ENCODE peak calls at places on chromosome 17, in ten cellular contexts. D, X, T, Q, O, U, V, B, G and L are unnamed samples.

GRCh38 chr17:7835818-7836595 is 2.0 kb downstream of the KDM6B start:
- DNase-seq in D (no peak), X (peak; percentile 74), T (no peak), Q (no peak), O (no peak), U (no peak), V (no peak), B (no peak), G (peak; percentile 87), L (no peak)

GRCh38 chr17:43338886-43339516 is 59.8 kb upstream of the ARL4D start:
- DNase-seq in D (no peak), X (peak; percentile 83), T (peak; percentile 56), Q (peak; percentile 41), O (no peak), U (no peak), V (no peak), B (peak; percentile 40), G (no peak), L (no peak)

GRCh38 chr17:48074322-48075054 is 26.3 kb downstream of the NFE2L1 start:
- DNase-seq in D (no peak), X (peak; percentile 83), T (peak; percentile 69), Q (peak; percentile 50), O (no peak), U (peak; percentile 64), V (peak; percentile 53), B (peak; percentile 60), G (no peak), L (peak; percentile 75)

GRCh38 chr17:46266656-46267544 is 28.0 kb upstream of the LRRC37A start:
- DNase-seq in D (peak; percentile 55), X (peak; percentile 90), T (peak; percentile 82), Q (peak; percentile 72), O (no peak), U (peak; percentile 95), V (peak; percentile 90), B (peak; percentile 79), G (peak; percentile 85), L (peak; percentile 86)

GRCh38 chr17:10527419-10527818 is 9.1 kb upstream of the MYH1 start:
- DNase-seq in D (no peak), X (no peak), T (no peak), Q (no peak), O (no peak), U (no peak), V (no peak), B (no peak), G (no peak), L (no peak)

GRCh38 chr17:38454528-38454927 is 26.3 kb downstream of the ARHGAP23 start:
- DNase-seq in D (no peak), X (peak; percentile 63), T (no peak), Q (no peak), O (no peak), U (no peak), V (peak; percentile 92), B (no peak), G (peak; percentile 94), L (no peak)

GRCh38 chr17:49217651-49218413 is 7.3 kb downstream of the ABI3 start:
- DNase-seq in D (no peak), X (peak; percentile 49), T (peak; percentile 59), Q (no peak), O (peak; percentile 81), U (peak; percentile 84), V (no peak), B (peak; percentile 67), G (no peak), L (no peak)

GRCh38 chr17:41057547-41057946 is 2.4 kb downstream of the KRTAP2-3 start:
- DNase-seq in D (no peak), X (no peak), T (no peak), Q (no peak), O (no peak), U (no peak), V (no peak), B (no peak), G (no peak), L (no peak)

DNA sequence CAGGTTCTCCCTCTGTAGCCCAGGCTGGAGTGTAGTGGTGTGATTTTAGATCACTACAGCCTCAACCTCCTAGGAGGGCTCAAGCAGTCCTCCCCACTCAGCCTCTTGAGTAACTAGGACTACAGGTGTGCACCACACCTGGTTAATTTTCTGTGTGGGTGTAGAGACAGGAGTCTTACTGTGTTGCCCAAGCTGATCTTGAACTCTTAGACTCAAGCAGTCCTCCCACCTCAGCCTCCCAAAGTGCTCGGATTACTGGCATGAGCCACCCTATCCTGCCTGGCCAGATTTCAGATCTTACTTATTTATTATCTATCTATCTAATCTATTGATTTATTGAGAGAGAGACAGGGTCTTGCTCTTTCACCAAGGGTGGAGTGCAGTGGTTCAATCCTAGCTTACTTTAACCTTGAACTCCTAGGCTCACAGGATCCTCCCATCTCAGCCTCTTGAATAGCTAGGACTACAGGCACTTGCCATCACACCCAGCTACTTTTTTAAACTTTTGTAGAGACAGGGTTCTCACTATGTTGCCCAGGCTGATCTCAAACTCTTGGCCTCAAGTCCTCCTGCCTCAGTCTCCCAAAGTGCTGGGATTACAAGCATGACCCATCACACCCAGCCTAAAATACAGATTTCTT is 61.8 kb downstream of the TUBD1 start:
- DNase-seq in D (no peak), X (no peak), T (no peak), Q (no peak), O (no peak), U (no peak), V (no peak), B (no peak), G (no peak), L (no peak)
- TF ChIP-seq CTCF in D (no peak), X (no peak), T (no peak), Q (no peak), O (no peak), U (no peak), V (no peak), B (no peak), G (no peak), L (no peak)

GRCh38 chr17:78027121-78027520 is 68.6 kb downstream of the TNRC6C start:
- DNase-seq in D (no peak), X (no peak), T (no peak), Q (no peak), O (no peak), U (no peak), V (no peak), B (no peak), G (no peak), L (no peak)

GRCh38 chr17:78029697-78030096 is 71.2 kb downstream of the TNRC6C start:
- DNase-seq in D (no peak), X (no peak), T (no peak), Q (no peak), O (no peak), U (no peak), V (no peak), B (no peak), G (no peak), L (no peak)

GRCh38 chr17:78034429-78035091 is 76.1 kb downstream of the TNRC6C start:
- DNase-seq in D (no peak), X (no peak), T (no peak), Q (no peak), O (no peak), U (no peak), V (no peak), B (no peak), G (no peak), L (no peak)

GRCh38 chr17:78031435-78031834 is 72.9 kb downstream of the TNRC6C start:
- DNase-seq in D (no peak), X (no peak), T (no peak), Q (no peak), O (no peak), U (no peak), V (no peak), B (no peak), G (no peak), L (no peak)

GRCh38 chr17:78032166-78032565 is 73.7 kb downstream of the TNRC6C start:
- DNase-seq in D (no peak), X (no peak), T (no peak), Q (no peak), O (no peak), U (no peak), V (no peak), B (no peak), G (no peak), L (no peak)
- TF ChIP-seq CTCF in D (no peak), X (no peak), T (no peak), Q (no peak), O (no peak), U (no peak), V (no peak), B (no peak), G (no peak), L (no peak)

GRCh38 chr17:78895322-78895721 is 7.7 kb downstream of the CEP295NL start:
- DNase-seq in D (no peak), X (no peak), T (no peak), Q (no peak), O (no peak), U (no peak), V (no peak), B (no peak), G (no peak), L (no peak)
- TF ChIP-seq CTCF in D (no peak), X (no peak), T (no peak), Q (no peak), O (no peak), U (no peak), V (no peak), B (no peak), G (no peak), L (no peak)

GRCh38 chr17:51710289-51710979 is 448.1 kb downstream of the CA10 start:
- DNase-seq in D (no peak), X (no peak), T (no peak), Q (no peak), O (no peak), U (no peak), V (no peak), B (no peak), G (no peak), L (no peak)

GRCh38 chr17:51707216-51707615 is 446.9 kb downstream of the UTP18 start:
- DNase-seq in D (no peak), X (no peak), T (no peak), Q (no peak), O (no peak), U (no peak), V (peak; percentile 59), B (no peak), G (no peak), L (no peak)

GRCh38 chr17:51706098-51706497 is 445.8 kb downstream of the UTP18 start:
- DNase-seq in D (no peak), X (no peak), T (no peak), Q (no peak), O (no peak), U (no peak), V (no peak), B (no peak), G (no peak), L (no peak)

GRCh38 chr17:51709867-51710266 is 448.6 kb downstream of the CA10 start:
- DNase-seq in D (no peak), X (no peak), T (no peak), Q (no peak), O (no peak), U (no peak), V (no peak), B (no peak), G (no peak), L (no peak)

GRCh38 chr17:51711581-51711980 is 446.9 kb downstream of the CA10 start:
- DNase-seq in D (no peak), X (no peak), T (no peak), Q (no peak), O (no peak), U (no peak), V (no peak), B (no peak), G (no peak), L (no peak)
- TF ChIP-seq CTCF in D (no peak), X (no peak), T (no peak), Q (no peak), O (no peak), U (no peak), V (no peak), B (no peak), G (no peak), L (no peak)